ENCODE peak calls at places on chromosomes 7 and 10, in six cellular contexts. R is Peyer's patch, L is heart right ventricle, Q is GM12865, D is fibroblast of mammary gland, G is skeletal muscle cell. S is an unnamed sample.

GRCh38 chr7:14637968-14638367 is 264.6 kb downstream of the DGKB start:
- DNase-seq in R (no peak), L (no peak), Q (no peak), D (peak), G (no peak), S (no peak)

GRCh38 chr10:88781206-88781605 is 21.3 kb upstream of the LIPM start:
- DNase-seq in R (no peak), L (no peak), Q (no peak), D (no peak), G (no peak), S (no peak)

GRCh38 chr10:37263304-37263703 is 137.9 kb downstream of the ANKRD30A start:
- DNase-seq in R (no peak), L (no peak), Q (no peak), D (no peak), G (no peak), S (no peak)

GRCh38 chr7:133191787-133192186 is 61.1 kb upstream of the EXOC4 start:
- DNase-seq in R (no peak), L (no peak), Q (no peak), D (no peak), G (no peak), S (no peak)

GRCh38 chr10:103839513-103839864 is 15.9 kb downstream of the SH3PXD2A start:
- DNase-seq in R (no peak), L (no peak), Q (no peak), D (no peak), G (no peak), S (no peak)

GRCh38 chr10:103197177-103197576 is 4.1 kb upstream of the NT5C2 start:
- DNase-seq in R (no peak), L (peak), Q (no peak), D (peak), G (no peak), S (no peak)

GRCh38 chr10:88039496-88040200 is 176.2 kb downstream of the PTEN start:
- DNase-seq in R (no peak), L (peak), Q (no peak), D (peak), G (no peak), S (no peak)

GRCh38 chr7:104156842-104157277 is 51.0 kb downstream of the ORC5 start:
- DNase-seq in R (no peak), L (no peak), Q (peak), D (peak), G (no peak), S (no peak)

GRCh38 chr10:80137031-80137712 is 4.6 kb downstream of the PLAC9 start:
- DNase-seq in R (no peak), L (peak), Q (no peak), D (peak), G (peak), S (no peak)

GRCh38 chr10:21083861-21084260 is 186.8 kb upstream of the NEBL start:
- DNase-seq in R (no peak), L (no peak), Q (no peak), D (peak), G (peak), S (no peak)

GRCh38 chr10:42995537-42995936 is 81.3 kb upstream of the RET start:
- DNase-seq in R (no peak), L (no peak), Q (no peak), D (no peak), G (no peak), S (no peak)

GRCh38 chr7:29620531-29620930 is 56.9 kb downstream of the PRR15 start:
- DNase-seq in R (no peak), L (no peak), Q (no peak), D (no peak), G (no peak), S (no peak)

GRCh38 chr7:156175003-156175402 is 362.7 kb upstream of the SHH start:
- DNase-seq in R (no peak), L (no peak), Q (no peak), D (no peak), G (no peak), S (no peak)

GRCh38 chr10:91552706-91553105 is 80.2 kb downstream of the PPP1R3C start:
- DNase-seq in R (no peak), L (peak), Q (no peak), D (peak), G (no peak), S (no peak)

GRCh38 chr7:156515911-156516790 is 124.4 kb upstream of the RNF32 start:
- DNase-seq in R (no peak), L (no peak), Q (no peak), D (no peak), G (no peak), S (no peak)

GRCh38 chr7:75743455-75743859 is 4.7 kb upstream of the HIP1 start:
- DNase-seq in R (no peak), L (peak), Q (no peak), D (peak), G (no peak), S (no peak)

GRCh38 chr10:117418121-117418520 is 42.9 kb upstream of the PDZD8 start:
- DNase-seq in R (no peak), L (no peak), Q (no peak), D (no peak), G (no peak), S (no peak)

GRCh38 chr10:123474700-123475099 is 191.5 kb upstream of the GPR26 start:
- DNase-seq in R (no peak), L (no peak), Q (no peak), D (no peak), G (no peak), S (no peak)

GRCh38 chr7:27162548-27162848 is 2.8 kb downstream of the HOXA9 start:
- DNase-seq in R (no peak), L (no peak), Q (no peak), D (peak), G (no peak), S (no peak)

GRCh38 chr7:50656141-50656895 is 91.1 kb upstream of the DDC start:
- DNase-seq in R (no peak), L (no peak), Q (peak), D (no peak), G (no peak), S (no peak)

GRCh38 chr7:151275813-151276577 is 27.5 kb upstream of the SMARCD3 start:
- DNase-seq in R (no peak), L (no peak), Q (no peak), D (no peak), G (no peak), S (peak)

DNA sequence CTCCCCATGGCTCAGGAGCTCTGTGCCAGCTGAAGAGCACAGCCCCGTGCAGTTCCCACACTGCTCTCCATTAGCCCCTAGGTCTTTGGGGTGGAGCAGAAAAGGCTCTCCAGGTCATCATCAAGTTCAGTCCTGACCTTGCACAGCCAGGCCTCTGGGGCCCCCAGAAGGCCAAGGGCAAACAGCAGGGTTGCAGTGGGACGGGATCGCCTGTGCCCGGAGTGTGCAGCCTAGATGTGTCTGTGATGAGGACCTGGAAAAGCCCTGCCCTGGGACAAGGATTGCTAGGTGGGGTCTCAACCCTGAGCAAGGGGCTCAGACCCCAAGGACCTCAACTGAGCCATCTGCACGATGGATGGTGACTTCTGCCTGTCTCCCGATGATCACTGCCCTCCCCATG is 549 bp downstream of the INMT start:
- DNase-seq in R (no peak), L (no peak), Q (no peak), D (no peak), G (no peak), S (peak)
- H3K4me3 ChIP-seq in R (peak), L (peak), Q (no peak), D (no peak), G (no peak), S (peak)

DNA sequence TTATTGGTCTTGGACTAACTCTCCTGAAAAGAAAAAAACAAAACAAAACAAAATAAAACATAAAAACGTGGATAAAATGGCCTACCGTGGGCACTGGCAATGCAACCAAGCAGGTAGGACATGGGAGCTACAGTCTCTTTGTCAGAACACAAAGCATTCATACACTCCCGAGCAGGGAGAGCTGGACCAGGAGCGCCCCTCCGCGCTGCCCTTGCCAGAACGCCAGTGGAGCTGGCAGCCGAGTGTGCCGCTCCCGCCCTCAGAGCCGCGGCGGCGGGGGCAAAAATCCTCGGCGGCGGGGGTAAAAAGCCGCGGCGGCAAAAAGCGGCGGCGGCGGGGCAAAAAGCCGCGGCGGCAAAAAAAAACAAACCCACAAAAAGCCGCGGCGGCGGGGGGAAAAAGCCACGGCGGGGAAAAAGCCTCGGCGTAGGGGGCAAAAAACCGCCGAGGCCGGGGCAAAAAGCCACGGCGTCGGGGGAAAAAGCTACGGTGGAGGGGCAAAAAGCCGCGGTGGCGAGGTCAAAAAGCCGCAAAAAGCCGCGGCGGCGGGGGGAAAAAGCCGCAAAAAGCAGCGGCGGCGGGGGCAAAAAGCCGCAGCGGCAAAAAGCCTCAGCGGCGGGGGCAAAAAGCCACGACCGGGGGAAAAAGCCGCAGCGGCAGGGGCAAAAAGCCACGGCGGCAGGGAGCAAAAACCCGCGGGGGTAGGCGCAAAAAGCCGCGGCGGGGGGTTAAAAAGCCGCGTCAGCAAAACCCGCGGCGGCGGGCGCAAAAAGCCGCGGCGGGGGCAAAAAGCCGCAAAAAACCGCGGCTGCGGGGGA is 418.1 kb downstream of the ZNF716 start:
- DNase-seq in R (no peak), L (no peak), Q (no peak), D (no peak), G (no peak), S (no peak)
- H3K4me3 ChIP-seq in R (no peak), L (peak), Q (no peak), D (no peak), G (peak), S (peak)

GRCh38 chr7:148782757-148783456 is 84.2 kb downstream of the CUL1 start:
- DNase-seq in R (no peak), L (no peak), Q (no peak), D (no peak), G (no peak), S (no peak)
- H3K4me3 ChIP-seq in R (no peak), L (no peak), Q (no peak), D (no peak), G (no peak), S (no peak)

DNA sequence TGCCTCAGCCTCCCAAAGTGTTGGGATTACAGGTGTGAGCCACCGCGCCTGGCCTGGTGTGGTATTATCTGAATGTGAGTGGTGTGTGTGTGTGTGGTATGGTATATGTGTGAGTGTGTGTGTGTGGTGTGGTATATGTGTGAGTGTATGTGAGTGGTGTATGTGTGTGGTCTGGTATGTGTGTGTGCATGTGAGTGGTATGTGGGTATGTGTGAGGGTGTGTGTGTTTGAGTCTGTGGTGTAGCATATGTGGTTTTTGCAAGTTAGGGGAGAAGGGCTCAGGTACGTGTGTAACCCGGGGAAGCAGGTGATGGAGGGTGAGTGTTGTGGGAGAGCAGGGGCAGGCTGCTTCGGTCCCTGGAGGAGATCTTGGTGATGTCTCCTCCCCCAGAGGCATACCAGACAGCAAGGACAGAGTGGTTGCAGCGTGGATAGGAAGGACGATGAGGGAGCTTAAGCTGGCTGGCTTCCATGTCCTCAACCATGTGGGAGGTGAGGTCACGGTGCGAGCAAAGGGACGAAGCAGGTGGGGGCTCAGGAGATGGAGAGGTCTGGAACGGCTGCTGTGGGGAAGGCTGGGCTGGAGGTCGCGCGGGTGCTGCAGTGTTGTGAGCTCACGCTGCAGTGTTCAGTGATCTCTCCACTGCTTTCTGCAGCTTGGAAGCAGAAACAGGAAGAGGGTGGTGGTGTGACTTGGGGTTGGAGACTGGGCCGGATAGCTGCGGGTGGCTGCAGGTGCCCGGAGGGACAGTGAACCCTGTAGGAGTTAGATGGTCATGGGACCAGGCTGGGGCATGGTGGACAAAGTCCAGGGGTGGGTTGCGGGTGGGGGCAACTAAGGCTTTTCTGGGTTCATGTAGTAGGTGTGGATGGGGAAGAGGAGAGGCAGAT is 5.0 kb downstream of the ZYX start:
- DNase-seq in R (peak), L (no peak), Q (no peak), D (peak), G (no peak), S (peak)
- H3K4me3 ChIP-seq in R (no peak), L (peak), Q (no peak), D (peak), G (peak), S (no peak)

GRCh38 chr10:27464993-27465392 is 39.1 kb upstream of the RAB18 start:
- DNase-seq in R (no peak), L (no peak), Q (peak), D (no peak), G (no peak), S (no peak)
- H3K4me3 ChIP-seq in R (no peak), L (no peak), Q (no peak), D (no peak), G (no peak), S (no peak)

DNA sequence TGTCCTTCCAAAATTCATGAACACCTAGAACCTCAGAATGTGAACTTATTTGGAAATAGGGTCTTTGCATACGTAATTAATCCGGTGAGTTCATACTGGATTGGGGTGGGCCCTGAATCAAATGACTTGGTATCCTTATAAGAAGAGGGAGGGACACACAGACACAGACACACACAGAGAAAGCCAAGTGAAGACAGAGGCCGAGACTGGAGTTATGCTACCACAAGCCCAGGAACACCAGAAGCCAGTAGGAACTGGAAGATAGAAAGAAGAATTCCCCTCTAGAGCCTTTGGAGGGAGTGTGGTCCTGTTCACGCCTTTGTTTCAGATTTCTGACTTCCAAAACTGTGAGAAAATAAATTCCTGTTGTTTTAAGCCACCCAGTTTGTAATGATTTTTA is 17.1 kb upstream of the PHF14 start:
- DNase-seq in R (no peak), L (no peak), Q (no peak), D (no peak), G (no peak), S (no peak)
- H3K4me3 ChIP-seq in R (no peak), L (no peak), Q (no peak), D (no peak), G (no peak), S (no peak)